ENCODE peak calls at places on chromosome 3, in four cellular contexts. One of them, this sample, is unnamed.
A peak's percentile ranks its signal among the peaks of the same experiment; 100 is the strongest.

GRCh38 chr3:152299243-152299976 is 30.7 kb downstream of the MBNL1 start:
- DNase-seq in cardiac muscle cell: no peak
- DNase-seq in heart right ventricle: no peak
- DNase-seq in NT2/D1: no peak
- DNase-seq in this sample: peak; percentile 50

GRCh38 chr3:172104471-172105072 is 65.2 kb downstream of the FNDC3B start:
- DNase-seq in cardiac muscle cell: peak; percentile 40
- DNase-seq in heart right ventricle: no peak
- DNase-seq in NT2/D1: no peak
- DNase-seq in this sample: peak; percentile 53

GRCh38 chr3:89690649-89691048 is 583.2 kb downstream of the EPHA3 start:
- DNase-seq in cardiac muscle cell: peak; percentile 27
- DNase-seq in heart right ventricle: no peak
- DNase-seq in NT2/D1: no peak
- DNase-seq in this sample: peak; percentile 61

GRCh38 chr3:77042892-77043291 is 3.0 kb downstream of the ROBO2 start:
- DNase-seq in cardiac muscle cell: no peak
- DNase-seq in heart right ventricle: no peak
- DNase-seq in NT2/D1: no peak
- DNase-seq in this sample: no peak

GRCh38 chr3:50323614-50324199 is 1.2 kb upstream of the HYAL2 start:
- DNase-seq in cardiac muscle cell: no peak
- DNase-seq in heart right ventricle: peak; percentile 73
- DNase-seq in NT2/D1: no peak
- DNase-seq in this sample: no peak

GRCh38 chr3:20215636-20216035 is 29.6 kb upstream of the SGO1 start:
- DNase-seq in cardiac muscle cell: no peak
- DNase-seq in heart right ventricle: no peak
- DNase-seq in NT2/D1: no peak
- DNase-seq in this sample: no peak

GRCh38 chr3:72405943-72406585 is 442.2 kb downstream of the SHQ1 start:
- DNase-seq in cardiac muscle cell: peak; percentile 57
- DNase-seq in heart right ventricle: no peak
- DNase-seq in NT2/D1: no peak
- DNase-seq in this sample: peak; percentile 21

GRCh38 chr3:127479449-127479848 is 111.1 kb downstream of the TPRA1 start:
- DNase-seq in cardiac muscle cell: no peak
- DNase-seq in heart right ventricle: no peak
- DNase-seq in NT2/D1: no peak
- DNase-seq in this sample: no peak

GRCh38 chr3:167936010-167936409 is 159.7 kb downstream of the GOLIM4 start:
- DNase-seq in cardiac muscle cell: no peak
- DNase-seq in heart right ventricle: peak; percentile 14
- DNase-seq in NT2/D1: no peak
- DNase-seq in this sample: no peak

GRCh38 chr3:126353694-126354321 is 3.4 kb downstream of the KLF15 start:
- DNase-seq in cardiac muscle cell: no peak
- DNase-seq in heart right ventricle: no peak
- DNase-seq in NT2/D1: no peak
- DNase-seq in this sample: peak; percentile 1

GRCh38 chr3:170622369-170623159 is 36.7 kb upstream of the SLC7A14 start:
- DNase-seq in cardiac muscle cell: peak; percentile 78
- DNase-seq in heart right ventricle: peak; percentile 16
- DNase-seq in NT2/D1: no peak
- DNase-seq in this sample: no peak

GRCh38 chr3:61997112-61997511 is 376.2 kb downstream of the FEZF2 start:
- DNase-seq in cardiac muscle cell: no peak
- DNase-seq in heart right ventricle: no peak
- DNase-seq in NT2/D1: no peak
- DNase-seq in this sample: no peak

GRCh38 chr3:133712017-133712416 is 34.2 kb upstream of the TF start:
- DNase-seq in cardiac muscle cell: no peak
- DNase-seq in heart right ventricle: no peak
- DNase-seq in NT2/D1: no peak
- DNase-seq in this sample: no peak

GRCh38 chr3:63278171-63278999 is at the start of gene SYNPR:
- DNase-seq in cardiac muscle cell: no peak
- DNase-seq in heart right ventricle: no peak
- DNase-seq in NT2/D1: no peak
- DNase-seq in this sample: no peak

GRCh38 chr3:175410251-175410650 is 551.1 kb downstream of the NAALADL2 start:
- DNase-seq in cardiac muscle cell: no peak
- DNase-seq in heart right ventricle: no peak
- DNase-seq in NT2/D1: no peak
- DNase-seq in this sample: no peak

GRCh38 chr3:124854027-124854426 is 33.1 kb downstream of the ITGB5 start:
- DNase-seq in cardiac muscle cell: no peak
- DNase-seq in heart right ventricle: no peak
- DNase-seq in NT2/D1: no peak
- DNase-seq in this sample: no peak

GRCh38 chr3:70856414-70857162 is 544.1 kb upstream of the MDFIC2 start:
- DNase-seq in cardiac muscle cell: peak; percentile 86
- DNase-seq in heart right ventricle: no peak
- DNase-seq in NT2/D1: no peak
- DNase-seq in this sample: no peak

GRCh38 chr3:10292505-10293419 is at the start of gene GHRL:
- DNase-seq in cardiac muscle cell: peak; percentile 53
- DNase-seq in heart right ventricle: no peak
- DNase-seq in NT2/D1: no peak
- DNase-seq in this sample: no peak

GRCh38 chr3:54681706-54682105 is 246.2 kb downstream of the LRTM1 start:
- DNase-seq in cardiac muscle cell: no peak
- DNase-seq in heart right ventricle: no peak
- DNase-seq in NT2/D1: no peak
- DNase-seq in this sample: no peak

GRCh38 chr3:112744825-112745566 is 101.7 kb downstream of the CD200R1L start:
- DNase-seq in cardiac muscle cell: peak; percentile 69
- DNase-seq in heart right ventricle: no peak
- DNase-seq in NT2/D1: no peak
- DNase-seq in this sample: no peak

GRCh38 chr3:161028485-161029018 is 76.6 kb downstream of the B3GALNT1 start:
- DNase-seq in cardiac muscle cell: no peak
- DNase-seq in heart right ventricle: no peak
- DNase-seq in NT2/D1: peak; percentile 2
- DNase-seq in this sample: no peak

GRCh38 chr3:42708611-42709151 is 6.1 kb upstream of the HHATL start:
- DNase-seq in cardiac muscle cell: no peak
- DNase-seq in heart right ventricle: no peak
- DNase-seq in NT2/D1: no peak
- DNase-seq in this sample: no peak

GRCh38 chr3:128482857-128483656 is 9.9 kb downstream of the GATA2 start:
- DNase-seq in cardiac muscle cell: peak; percentile 70
- DNase-seq in heart right ventricle: no peak
- DNase-seq in NT2/D1: no peak
- DNase-seq in this sample: no peak

GRCh38 chr3:123870033-123870432 is 14.1 kb downstream of the MYLK start:
- DNase-seq in cardiac muscle cell: no peak
- DNase-seq in heart right ventricle: no peak
- DNase-seq in NT2/D1: no peak
- DNase-seq in this sample: no peak

GRCh38 chr3:71998995-71999673 is 214.2 kb upstream of the PROK2 start:
- DNase-seq in cardiac muscle cell: peak; percentile 52
- DNase-seq in heart right ventricle: no peak
- DNase-seq in NT2/D1: no peak
- DNase-seq in this sample: no peak

GRCh38 chr3:129402210-129402609 is 26.2 kb downstream of the EFCAB12 start:
- DNase-seq in cardiac muscle cell: no peak
- DNase-seq in heart right ventricle: no peak
- DNase-seq in NT2/D1: no peak
- DNase-seq in this sample: no peak

GRCh38 chr3:51646091-51646490 is 25.0 kb upstream of the TEX264 start:
- DNase-seq in cardiac muscle cell: peak; percentile 5
- DNase-seq in heart right ventricle: no peak
- DNase-seq in NT2/D1: no peak
- DNase-seq in this sample: no peak

GRCh38 chr3:47429476-47430270 is 46.1 kb downstream of the SCAP start:
- DNase-seq in cardiac muscle cell: no peak
- DNase-seq in heart right ventricle: no peak
- DNase-seq in NT2/D1: no peak
- DNase-seq in this sample: no peak

GRCh38 chr3:163838769-163839168 is 1239.5 kb downstream of the SI start:
- DNase-seq in cardiac muscle cell: no peak
- DNase-seq in heart right ventricle: no peak
- DNase-seq in NT2/D1: no peak
- DNase-seq in this sample: no peak

GRCh38 chr3:160829486-160830009 is 73.5 kb downstream of the PPM1L start:
- DNase-seq in cardiac muscle cell: no peak
- DNase-seq in heart right ventricle: no peak
- DNase-seq in NT2/D1: no peak
- DNase-seq in this sample: no peak

GRCh38 chr3:117665311-117665710 is 955.7 kb downstream of the TUSC7 start:
- DNase-seq in cardiac muscle cell: no peak
- DNase-seq in heart right ventricle: no peak
- DNase-seq in NT2/D1: no peak
- DNase-seq in this sample: no peak

GRCh38 chr3:28130836-28131235 is 110.6 kb upstream of the CMC1 start:
- DNase-seq in cardiac muscle cell: no peak
- DNase-seq in heart right ventricle: no peak
- DNase-seq in NT2/D1: no peak
- DNase-seq in this sample: no peak

GRCh38 chr3:136350557-136350956 is 100.4 kb downstream of the PCCB start:
- DNase-seq in cardiac muscle cell: peak; percentile 64
- DNase-seq in heart right ventricle: no peak
- DNase-seq in NT2/D1: no peak
- DNase-seq in this sample: no peak

GRCh38 chr3:125080077-125080476 is 24.3 kb upstream of the HEG1 start:
- DNase-seq in cardiac muscle cell: no peak
- DNase-seq in heart right ventricle: no peak
- DNase-seq in NT2/D1: no peak
- DNase-seq in this sample: no peak

GRCh38 chr3:6180171-6180570 is 680.7 kb upstream of the GRM7 start:
- DNase-seq in cardiac muscle cell: no peak
- DNase-seq in heart right ventricle: no peak
- DNase-seq in NT2/D1: no peak
- DNase-seq in this sample: no peak

GRCh38 chr3:177224406-177224805 is 27.1 kb upstream of the TBL1XR1 start:
- DNase-seq in cardiac muscle cell: no peak
- DNase-seq in heart right ventricle: no peak
- DNase-seq in NT2/D1: no peak
- DNase-seq in this sample: no peak

GRCh38 chr3:37993811-37994638 is 3.4 kb downstream of the VILL start:
- DNase-seq in cardiac muscle cell: peak; percentile 93
- DNase-seq in heart right ventricle: peak; percentile 76
- DNase-seq in NT2/D1: no peak
- DNase-seq in this sample: peak; percentile 51

GRCh38 chr3:171192176-171192854 is 165.8 kb upstream of the SLC2A2 start:
- DNase-seq in cardiac muscle cell: peak; percentile 80
- DNase-seq in heart right ventricle: no peak
- DNase-seq in NT2/D1: no peak
- DNase-seq in this sample: no peak

GRCh38 chr3:150104564-150104963 is 133.9 kb upstream of the PFN2 start:
- DNase-seq in cardiac muscle cell: no peak
- DNase-seq in heart right ventricle: no peak
- DNase-seq in NT2/D1: no peak
- DNase-seq in this sample: no peak

GRCh38 chr3:27900316-27900715 is 178.2 kb upstream of the EOMES start:
- DNase-seq in cardiac muscle cell: no peak
- DNase-seq in heart right ventricle: no peak
- DNase-seq in NT2/D1: no peak
- DNase-seq in this sample: no peak

GRCh38 chr3:134797080-134797801 is 2.2 kb downstream of the EPHB1 start:
- DNase-seq in cardiac muscle cell: no peak
- DNase-seq in heart right ventricle: no peak
- DNase-seq in NT2/D1: no peak
- DNase-seq in this sample: no peak
- H3K4me3 ChIP-seq in cardiac muscle cell: peak overlapping the region; percentile 43
- H3K4me3 ChIP-seq in heart right ventricle: peak overlapping the region; percentile 15
- H3K4me3 ChIP-seq in NT2/D1: peak overlapping the region; percentile 66
- H3K4me3 ChIP-seq in this sample: peak overlapping the region; percentile 76

GRCh38 chr3:53170325-53171108 is 9.5 kb downstream of the PRKCD start:
- DNase-seq in cardiac muscle cell: peak; percentile 20
- DNase-seq in heart right ventricle: no peak
- DNase-seq in NT2/D1: no peak
- DNase-seq in this sample: no peak
- H3K4me1 ChIP-seq in cardiac muscle cell: no peaks in the 10 kb centered on the region
- H3K4me1 ChIP-seq in heart right ventricle: peaks cover 9% of the 10 kb centered on the region
- H3K4me1 ChIP-seq in NT2/D1: peaks cover 60% of the 10 kb centered on the region
- H3K4me1 ChIP-seq in this sample: peaks cover 6% of the 10 kb centered on the region

DNA sequence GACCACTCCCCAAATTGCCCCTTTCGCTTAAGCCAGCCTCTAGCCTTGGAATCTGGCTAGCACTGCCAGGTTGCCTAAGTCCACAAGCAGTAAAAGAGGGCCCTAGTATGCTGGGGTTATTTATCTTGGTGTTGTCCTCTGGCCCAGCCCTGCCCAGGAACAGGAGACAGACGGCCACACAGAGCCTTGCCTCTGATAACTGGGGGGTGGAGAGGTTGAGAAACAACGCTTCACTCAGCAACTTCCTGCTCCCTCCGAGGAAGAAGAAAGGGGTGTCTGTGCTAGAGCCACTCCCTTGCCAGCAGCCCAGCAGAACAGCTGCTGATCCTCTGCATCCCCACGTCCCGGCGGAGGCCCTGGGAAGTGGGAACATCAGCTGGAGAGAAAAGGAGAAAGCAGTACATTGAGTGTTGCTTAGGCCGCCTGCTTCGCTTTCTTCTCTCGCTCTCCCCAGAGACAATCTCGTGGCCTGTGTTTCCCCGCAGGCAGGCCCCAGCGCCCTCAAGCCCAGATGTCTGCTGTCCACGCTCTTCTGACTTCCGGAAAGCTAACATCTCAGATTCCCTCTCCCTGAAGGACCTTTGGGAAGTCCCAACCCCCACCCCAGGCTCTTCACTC is 22.6 kb upstream of the C3orf70 start:
- DNase-seq in cardiac muscle cell: peak; percentile 88
- DNase-seq in heart right ventricle: peak; percentile 68
- DNase-seq in NT2/D1: no peak
- DNase-seq in this sample: no peak
- H3K4me3 ChIP-seq in cardiac muscle cell: no peak overlapping the region
- H3K4me3 ChIP-seq in heart right ventricle: no peak overlapping the region
- H3K4me3 ChIP-seq in NT2/D1: no peak overlapping the region
- H3K4me3 ChIP-seq in this sample: no peak overlapping the region

GRCh38 chr3:15314276-15314675 is 18.1 kb downstream of the SH3BP5 start:
- DNase-seq in cardiac muscle cell: no peak
- DNase-seq in heart right ventricle: no peak
- DNase-seq in NT2/D1: no peak
- DNase-seq in this sample: no peak
- H3K4me1 ChIP-seq in cardiac muscle cell: peaks cover 13% of the 10 kb centered on the region
- H3K4me1 ChIP-seq in heart right ventricle: peaks cover 24% of the 10 kb centered on the region
- H3K4me1 ChIP-seq in NT2/D1: peaks cover 10% of the 10 kb centered on the region
- H3K4me1 ChIP-seq in this sample: peaks cover 80% of the 10 kb centered on the region